ENCODE peak calls at places on chromosomes 4 and X, in four cellular contexts. N, B, J and Y are unnamed samples.

GRCh38 chrX:68894513-68895338 is 65.9 kb downstream of the EFNB1 start:
- DNase-seq in N (peak; percentile 73), B (no peak), J (peak; percentile 73), Y (no peak)

GRCh38 chr4:61245321-61245720 is 45.2 kb downstream of the ADGRL3 start:
- DNase-seq in N (no peak), B (no peak), J (no peak), Y (no peak)

GRCh38 chr4:174631901-174632758 is 109.8 kb upstream of the HPGD start:
- DNase-seq in N (peak; percentile 19), B (no peak), J (peak; percentile 9), Y (peak; percentile 2)

GRCh38 chr4:42768125-42768748 is 111.3 kb upstream of the ATP8A1 start:
- DNase-seq in N (no peak), B (no peak), J (no peak), Y (no peak)

GRCh38 chr4:168722391-168722790 is 225.5 kb downstream of the PALLD start:
- DNase-seq in N (no peak), B (no peak), J (no peak), Y (no peak)

GRCh38 chr4:23890369-23891063 is 669 bp upstream of the PPARGC1A start:
- DNase-seq in N (no peak), B (no peak), J (no peak), Y (no peak)

GRCh38 chr4:1490011-1490905 is 84.0 kb upstream of the NKX1-1 start:
- DNase-seq in N (peak; percentile 71), B (no peak), J (no peak), Y (no peak)

GRCh38 chr4:7778524-7779193 is 161.0 kb downstream of the AFAP1 start:
- DNase-seq in N (no peak), B (no peak), J (no peak), Y (no peak)

GRCh38 chrX:119266364-119266995 is 30.4 kb downstream of the PGRMC1 start:
- DNase-seq in N (peak; percentile 53), B (no peak), J (no peak), Y (no peak)

GRCh38 chrX:41118156-41118555 is 32.9 kb downstream of the USP9X start:
- DNase-seq in N (no peak), B (no peak), J (no peak), Y (no peak)

GRCh38 chr4:101556845-101557244 is 209.5 kb upstream of the PPP3CA start:
- DNase-seq in N (no peak), B (no peak), J (no peak), Y (no peak)

GRCh38 chr4:24279911-24280375 is 304.4 kb downstream of the DHX15 start:
- DNase-seq in N (no peak), B (no peak), J (no peak), Y (no peak)

GRCh38 chr4:75723117-75723801 is 1.1 kb upstream of the USO1 start:
- DNase-seq in N (peak; percentile 32), B (no peak), J (no peak), Y (no peak)

GRCh38 chrX:7372843-7373525 is 225.0 kb upstream of the PUDP start:
- DNase-seq in N (no peak), B (no peak), J (no peak), Y (no peak)

GRCh38 chr4:118684873-118685811 is at the start of gene METTL14:
- DNase-seq in N (peak; percentile 86), B (peak; percentile 81), J (peak; percentile 87), Y (peak; percentile 59)

GRCh38 chr4:76420901-76421581 is at the start of gene CCDC158:
- DNase-seq in N (peak; percentile 82), B (no peak), J (no peak), Y (no peak)

GRCh38 chrX:87338510-87338909 is 179.1 kb upstream of the KLHL4 start:
- DNase-seq in N (no peak), B (no peak), J (peak; percentile 1), Y (no peak)

GRCh38 chr4:70651864-70652506 is 14.3 kb downstream of the JCHAIN start:
- DNase-seq in N (peak; percentile 24), B (no peak), J (peak; percentile 1), Y (no peak)

GRCh38 chr4:143188325-143189088 is 3.8 kb downstream of the USP38 start:
- DNase-seq in N (no peak), B (no peak), J (no peak), Y (no peak)

GRCh38 chrX:12767856-12768255 is 23.4 kb upstream of the PRPS2 start:
- DNase-seq in N (peak; percentile 47), B (no peak), J (no peak), Y (no peak)

GRCh38 chr4:10157478-10158354 is 41.1 kb upstream of the WDR1 start:
- DNase-seq in N (peak; percentile 74), B (no peak), J (peak; percentile 55), Y (peak; percentile 66)

GRCh38 chr4:15493411-15493810 is 23.7 kb downstream of the CC2D2A start:
- DNase-seq in N (no peak), B (no peak), J (no peak), Y (no peak)

GRCh38 chr4:94525993-94526740 is 74.4 kb downstream of the PDLIM5 start:
- DNase-seq in N (no peak), B (no peak), J (no peak), Y (no peak)

GRCh38 chrX:109393859-109394258 is 88.0 kb downstream of the GUCY2F start:
- DNase-seq in N (no peak), B (no peak), J (no peak), Y (no peak)

GRCh38 chr4:119314356-119314755 is 7.6 kb downstream of the FABP2 start:
- DNase-seq in N (no peak), B (no peak), J (no peak), Y (no peak)

GRCh38 chr4:13982008-13982407 is 354.5 kb upstream of the BOD1L1 start:
- DNase-seq in N (no peak), B (no peak), J (no peak), Y (no peak)
- H3K27ac ChIP-seq in N (no peak overlapping the region), B (no peak overlapping the region), J (no peak overlapping the region), Y (no peak overlapping the region)

GRCh38 chr4:68751138-68751537 is 64.7 kb upstream of the UGT2B10 start:
- DNase-seq in N (no peak), B (no peak), J (no peak), Y (no peak)
- H3K27ac ChIP-seq in N (no peak overlapping the region), B (no peak overlapping the region), J (no peak overlapping the region), Y (no peak overlapping the region)

DNA sequence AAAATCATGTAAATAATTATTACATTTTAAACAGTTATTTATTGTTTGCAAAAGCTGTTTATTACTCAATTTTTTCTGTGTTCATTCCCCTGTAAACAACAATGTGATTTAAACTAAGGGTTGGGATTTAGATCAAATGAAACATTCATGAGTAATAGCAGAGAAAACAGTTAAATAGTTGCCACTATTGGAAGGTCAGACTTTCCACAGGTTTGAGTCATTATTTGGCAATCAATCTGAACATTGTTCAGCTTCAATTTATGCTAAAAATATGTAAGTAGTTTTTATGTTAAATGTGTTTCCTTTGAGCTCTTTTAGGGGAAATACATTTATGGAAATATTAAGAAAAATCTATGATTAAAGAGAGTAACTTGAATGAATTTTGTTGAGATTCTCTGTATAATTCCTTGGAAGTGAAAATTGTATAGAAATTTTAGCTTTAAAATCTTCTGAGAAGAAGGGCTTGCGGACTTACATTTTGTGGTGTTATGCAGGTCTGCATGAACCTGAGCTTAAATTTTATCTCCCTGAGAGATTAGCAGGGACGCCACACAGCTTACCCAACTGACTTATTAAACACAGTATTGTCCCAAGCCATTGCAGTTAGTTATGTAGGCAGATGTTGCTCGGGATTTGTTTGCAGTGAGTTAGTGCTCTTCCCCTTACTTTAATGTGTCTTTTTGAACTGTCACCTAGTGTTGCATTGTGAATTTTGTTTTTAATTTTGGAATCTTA is 145.0 kb downstream of the STIM2 start:
- DNase-seq in N (no peak), B (no peak), J (no peak), Y (no peak)
- H3K27ac ChIP-seq in N (peak overlapping the region; percentile 63), B (no peak overlapping the region), J (no peak overlapping the region), Y (no peak overlapping the region)

DNA sequence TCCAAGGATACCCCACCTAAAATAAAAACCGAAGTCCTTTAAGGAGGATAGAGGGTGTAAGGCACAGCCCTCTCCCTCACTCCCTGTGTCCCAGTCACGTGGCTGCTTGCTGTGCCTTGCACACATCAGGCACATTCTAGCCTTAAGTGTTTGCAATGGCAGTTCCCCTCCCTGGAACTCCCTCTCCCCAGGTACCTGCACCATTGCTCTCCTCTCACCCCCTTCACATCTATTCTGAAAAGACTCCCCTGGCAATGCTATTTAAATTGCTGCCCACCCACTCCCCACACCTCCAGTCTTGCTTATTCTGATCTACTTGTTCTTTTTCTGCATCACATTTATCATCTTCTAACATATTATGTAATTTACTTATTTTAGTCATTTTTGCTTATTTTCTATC is 91.6 kb upstream of the LNX1 start:
- DNase-seq in N (no peak), B (no peak), J (no peak), Y (no peak)
- H3K27ac ChIP-seq in N (peak overlapping the region; percentile 41), B (no peak overlapping the region), J (no peak overlapping the region), Y (no peak overlapping the region)

GRCh38 chrX:9318213-9318612 is 146.6 kb upstream of the TBL1X start:
- DNase-seq in N (no peak), B (no peak), J (no peak), Y (no peak)

GRCh38 chrX:9315086-9315485 is 149.8 kb upstream of the TBL1X start:
- DNase-seq in N (no peak), B (no peak), J (no peak), Y (no peak)

GRCh38 chrX:9317174-9317573 is 147.7 kb upstream of the TBL1X start:
- DNase-seq in N (no peak), B (no peak), J (no peak), Y (no peak)

GRCh38 chrX:9318761-9319160 is 146.1 kb upstream of the TBL1X start:
- DNase-seq in N (no peak), B (no peak), J (no peak), Y (no peak)

DNA sequence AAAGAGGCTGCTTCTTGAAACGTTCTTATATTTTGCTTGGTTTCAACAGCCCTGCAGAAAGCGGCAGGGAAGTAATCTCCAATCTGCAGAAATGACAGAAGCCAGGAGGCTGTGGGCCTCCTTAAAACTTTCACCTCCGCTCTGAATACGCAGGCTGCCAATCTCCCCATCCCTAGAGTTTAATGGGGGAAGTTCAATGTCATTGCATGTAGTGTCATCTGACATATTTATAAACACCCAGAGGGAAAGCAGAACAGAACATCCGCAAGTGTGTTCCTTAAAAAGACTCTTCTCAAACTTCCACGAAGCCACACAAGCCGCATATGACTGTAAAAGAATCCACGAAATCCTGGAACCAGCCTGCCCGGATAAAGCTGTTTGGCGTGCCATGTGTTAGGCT is 148.8 kb upstream of the TBL1X start:
- DNase-seq in N (no peak), B (no peak), J (no peak), Y (no peak)
- H3K27ac ChIP-seq in N (no peak overlapping the region), B (no peak overlapping the region), J (no peak overlapping the region), Y (no peak overlapping the region)

GRCh38 chr4:156956359-156956758 is 15.2 kb downstream of the PDGFC start:
- DNase-seq in N (no peak), B (no peak), J (no peak), Y (no peak)
- H3K27ac ChIP-seq in N (no peak overlapping the region), B (no peak overlapping the region), J (no peak overlapping the region), Y (no peak overlapping the region)

DNA sequence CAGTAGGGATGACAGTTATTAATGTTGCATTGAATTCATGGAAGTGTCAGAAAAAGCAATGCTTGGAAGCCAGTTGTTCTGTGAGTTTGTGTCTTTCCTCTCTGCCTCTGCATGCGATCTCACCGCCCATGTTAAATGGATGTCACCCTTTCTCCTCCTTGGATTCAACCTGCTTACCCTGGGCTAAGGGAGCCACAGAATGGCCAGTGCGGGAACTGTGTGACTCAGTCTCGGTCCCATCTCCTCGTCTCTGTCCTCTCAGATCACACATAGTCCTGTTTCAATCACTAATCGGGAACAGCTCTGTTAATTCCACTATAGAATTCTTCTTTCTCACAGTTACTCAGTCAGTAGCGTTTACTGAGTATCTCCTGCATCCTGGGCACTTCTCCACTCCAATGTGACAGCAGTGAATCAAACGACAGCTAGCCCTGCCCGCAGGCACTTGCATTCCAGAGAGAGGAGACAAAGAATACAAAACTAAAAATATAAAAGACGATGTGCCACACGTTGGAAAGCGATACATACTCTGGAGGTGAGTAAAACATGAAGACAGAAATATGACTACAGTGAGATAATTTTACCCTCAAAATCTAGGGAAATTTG is 53.6 kb upstream of the TLR3 start:
- DNase-seq in N (no peak), B (no peak), J (no peak), Y (no peak)
- H3K27ac ChIP-seq in N (no peak overlapping the region), B (no peak overlapping the region), J (no peak overlapping the region), Y (no peak overlapping the region)